ENCODE peak calls at places on chromosomes 4 and X, in four cellular contexts. One of them, this sample, is unnamed.

GRCh38 chr4:139666735-139667266 is 1.2 kb downstream of the MGST2 start:
- DNase-seq in ELR: no peak
- DNase-seq in NCI-H1694 treated with DMSO at 0.1 percent for 48 hours: no peak
- DNase-seq in RWPE1: peak; percentile 50
- DNase-seq in this sample: no peak

GRCh38 chr4:153341575-153342090 is 2.9 kb upstream of the MND1 start:
- DNase-seq in ELR: peak; percentile 79
- DNase-seq in NCI-H1694 treated with DMSO at 0.1 percent for 48 hours: no peak
- DNase-seq in RWPE1: no peak
- DNase-seq in this sample: no peak

GRCh38 chr4:1239949-1240305 is 9.0 kb downstream of the CTBP1 start:
- DNase-seq in ELR: no peak
- DNase-seq in NCI-H1694 treated with DMSO at 0.1 percent for 48 hours: no peak
- DNase-seq in RWPE1: no peak
- DNase-seq in this sample: no peak

GRCh38 chrX:45404206-45404605 is 203.5 kb upstream of the DIPK2B start:
- DNase-seq in ELR: no peak
- DNase-seq in NCI-H1694 treated with DMSO at 0.1 percent for 48 hours: no peak
- DNase-seq in RWPE1: no peak
- DNase-seq in this sample: no peak

GRCh38 chrX:46849933-46850332 is 13.1 kb downstream of the RP2 start:
- DNase-seq in ELR: peak; percentile 45
- DNase-seq in NCI-H1694 treated with DMSO at 0.1 percent for 48 hours: no peak
- DNase-seq in RWPE1: no peak
- DNase-seq in this sample: no peak

GRCh38 chr4:100869266-100869665 is 351.4 kb upstream of the EMCN start:
- DNase-seq in ELR: no peak
- DNase-seq in NCI-H1694 treated with DMSO at 0.1 percent for 48 hours: no peak
- DNase-seq in RWPE1: no peak
- DNase-seq in this sample: no peak

GRCh38 chrX:40095588-40096394 is 2.0 kb downstream of the BCOR start:
- DNase-seq in ELR: peak; percentile 46
- DNase-seq in NCI-H1694 treated with DMSO at 0.1 percent for 48 hours: no peak
- DNase-seq in RWPE1: no peak
- DNase-seq in this sample: no peak

GRCh38 chr4:86918539-86919072 is 16.2 kb upstream of the AFF1 start:
- DNase-seq in ELR: peak; percentile 56
- DNase-seq in NCI-H1694 treated with DMSO at 0.1 percent for 48 hours: no peak
- DNase-seq in RWPE1: no peak
- DNase-seq in this sample: no peak

GRCh38 chrX:154785711-154786110 is 19.6 kb downstream of the MPP1 start:
- DNase-seq in ELR: no peak
- DNase-seq in NCI-H1694 treated with DMSO at 0.1 percent for 48 hours: no peak
- DNase-seq in RWPE1: no peak
- DNase-seq in this sample: no peak

GRCh38 chrX:10633722-10634121 is 13.3 kb upstream of the MID1 start:
- DNase-seq in ELR: peak; percentile 91
- DNase-seq in NCI-H1694 treated with DMSO at 0.1 percent for 48 hours: no peak
- DNase-seq in RWPE1: peak; percentile 63
- DNase-seq in this sample: peak; percentile 27

GRCh38 chr4:128558896-128559669 is 250.4 kb upstream of the JADE1 start:
- DNase-seq in ELR: peak; percentile 71
- DNase-seq in NCI-H1694 treated with DMSO at 0.1 percent for 48 hours: no peak
- DNase-seq in RWPE1: no peak
- DNase-seq in this sample: no peak

GRCh38 chr4:158769175-158769831 is 477 bp downstream of the FNIP2 start:
- DNase-seq in ELR: peak; percentile 55
- DNase-seq in NCI-H1694 treated with DMSO at 0.1 percent for 48 hours: no peak
- DNase-seq in RWPE1: peak; percentile 20
- DNase-seq in this sample: no peak

GRCh38 chrX:71872542-71873458 is 37.8 kb upstream of the NHSL2 start:
- DNase-seq in ELR: no peak
- DNase-seq in NCI-H1694 treated with DMSO at 0.1 percent for 48 hours: no peak
- DNase-seq in RWPE1: no peak
- DNase-seq in this sample: no peak

GRCh38 chr4:146407669-146408084 is 114.1 kb downstream of the SLC10A7 start:
- DNase-seq in ELR: peak; percentile 36
- DNase-seq in NCI-H1694 treated with DMSO at 0.1 percent for 48 hours: no peak
- DNase-seq in RWPE1: peak; percentile 1
- DNase-seq in this sample: no peak

GRCh38 chr4:3306465-3306864 is 13.6 kb downstream of the RGS12 start:
- DNase-seq in ELR: no peak
- DNase-seq in NCI-H1694 treated with DMSO at 0.1 percent for 48 hours: no peak
- DNase-seq in RWPE1: no peak
- DNase-seq in this sample: no peak

GRCh38 chrX:129726307-129727111 is 12.3 kb upstream of the XPNPEP2 start:
- DNase-seq in ELR: peak; percentile 74
- DNase-seq in NCI-H1694 treated with DMSO at 0.1 percent for 48 hours: peak; percentile 8
- DNase-seq in RWPE1: peak; percentile 52
- DNase-seq in this sample: peak; percentile 13

GRCh38 chr4:102535398-102536082 is 34.4 kb downstream of the NFKB1 start:
- DNase-seq in ELR: peak; percentile 82
- DNase-seq in NCI-H1694 treated with DMSO at 0.1 percent for 48 hours: no peak
- DNase-seq in RWPE1: peak; percentile 11
- DNase-seq in this sample: no peak

GRCh38 chr4:83658806-83659205 is 122.9 kb downstream of the GPAT3 start:
- DNase-seq in ELR: no peak
- DNase-seq in NCI-H1694 treated with DMSO at 0.1 percent for 48 hours: no peak
- DNase-seq in RWPE1: no peak
- DNase-seq in this sample: no peak

GRCh38 chr4:184400375-184400870 is 73.9 kb downstream of the IRF2 start:
- DNase-seq in ELR: peak; percentile 92
- DNase-seq in NCI-H1694 treated with DMSO at 0.1 percent for 48 hours: no peak
- DNase-seq in RWPE1: peak; percentile 41
- DNase-seq in this sample: peak; percentile 87

GRCh38 chr4:8731364-8731763 is 138.8 kb downstream of the CPZ start:
- DNase-seq in ELR: no peak
- DNase-seq in NCI-H1694 treated with DMSO at 0.1 percent for 48 hours: no peak
- DNase-seq in RWPE1: no peak
- DNase-seq in this sample: no peak

GRCh38 chrX:140916891-140917290 is 85.5 kb upstream of the SPANXB1 start:
- DNase-seq in ELR: no peak
- DNase-seq in NCI-H1694 treated with DMSO at 0.1 percent for 48 hours: no peak
- DNase-seq in RWPE1: no peak
- DNase-seq in this sample: no peak

GRCh38 chr4:107449611-107450369 is 270.2 kb downstream of the PAPSS1 start:
- DNase-seq in ELR: no peak
- DNase-seq in NCI-H1694 treated with DMSO at 0.1 percent for 48 hours: no peak
- DNase-seq in RWPE1: no peak
- DNase-seq in this sample: no peak

GRCh38 chr4:6957994-6958393 is 48.4 kb downstream of the TBC1D14 start:
- DNase-seq in ELR: no peak
- DNase-seq in NCI-H1694 treated with DMSO at 0.1 percent for 48 hours: no peak
- DNase-seq in RWPE1: no peak
- DNase-seq in this sample: no peak

GRCh38 chrX:20312018-20312417 is 45.3 kb upstream of the RPS6KA3 start:
- DNase-seq in ELR: no peak
- DNase-seq in NCI-H1694 treated with DMSO at 0.1 percent for 48 hours: no peak
- DNase-seq in RWPE1: no peak
- DNase-seq in this sample: no peak

GRCh38 chr4:10694151-10694825 is 9.7 kb upstream of the CLNK start:
- DNase-seq in ELR: peak; percentile 44
- DNase-seq in NCI-H1694 treated with DMSO at 0.1 percent for 48 hours: no peak
- DNase-seq in RWPE1: no peak
- DNase-seq in this sample: no peak

GRCh38 chrX:119688856-119689455 is 4.0 kb downstream of the SEPTIN6 start:
- DNase-seq in ELR: no peak
- DNase-seq in NCI-H1694 treated with DMSO at 0.1 percent for 48 hours: no peak
- DNase-seq in RWPE1: no peak
- DNase-seq in this sample: no peak

GRCh38 chr4:68264875-68265565 is 19.5 kb upstream of the TMPRSS11B start:
- DNase-seq in ELR: no peak
- DNase-seq in NCI-H1694 treated with DMSO at 0.1 percent for 48 hours: no peak
- DNase-seq in RWPE1: no peak
- DNase-seq in this sample: no peak

GRCh38 chr4:83062748-83063147 is 27.8 kb downstream of the COPS4 start:
- DNase-seq in ELR: no peak
- DNase-seq in NCI-H1694 treated with DMSO at 0.1 percent for 48 hours: no peak
- DNase-seq in RWPE1: no peak
- DNase-seq in this sample: no peak